ENCODE peak calls at places on chromosomes 3 and 15, in ten cellular contexts. A is stromal cell of bone marrow; T is T-helper 9 cell; S is kidney tubule cell; W is iris pigment epithelial cell; O is stimulated activated CD4-positive, alpha-beta T cell treated with anti-CD3 and anti-CD28 coated beads, TNF-alpha, amount 100 ng/mL, for 24 hours; I is foreskin fibroblast; N is amygdala; C is heart left ventricle; U is GM03348. G is an unnamed sample.

GRCh38 chr3:11077466-11077865 is 76.8 kb upstream of the HRH1 start:
- DNase-seq in A (peak), U (peak), T (no peak), C (no peak), N (no peak), I (peak), O (no peak), S (peak), W (peak), G (peak)

GRCh38 chr3:34421762-34422161 is 623.3 kb downstream of the PDCD6IP start:
- DNase-seq in S (no peak), N (no peak), O (no peak), I (no peak), C (no peak), T (no peak), U (no peak), A (no peak), W (no peak), G (no peak)

GRCh38 chr15:28956491-28956890 is 70.7 kb downstream of the APBA2 start:
- DNase-seq in C (no peak), A (no peak), N (no peak), S (no peak), T (no peak), U (no peak), W (no peak), I (no peak), O (no peak), G (no peak)

GRCh38 chr15:44535509-44536297 is 1.2 kb upstream of the EIF3J start:
- DNase-seq in U (peak), O (no peak), W (no peak), S (peak), T (peak), I (peak), A (no peak), C (no peak), N (no peak), G (no peak)

GRCh38 chr3:129353589-129353941 is 74.9 kb downstream of the EFCAB12 start:
- DNase-seq in W (no peak), C (no peak), T (no peak), O (no peak), S (no peak), N (no peak), U (no peak), I (no peak), A (no peak), G (no peak)

GRCh38 chr3:14405886-14406238 is 3.5 kb downstream of the SLC6A6 start:
- DNase-seq in C (no peak), N (no peak), U (no peak), S (peak), T (no peak), O (no peak), I (no peak), A (no peak), W (no peak), G (no peak)

GRCh38 chr15:37771462-37771861 is 163.0 kb upstream of the TMCO5A start:
- DNase-seq in A (no peak), C (no peak), W (peak), U (no peak), I (peak), S (peak), T (no peak), N (no peak), O (no peak), G (no peak)

GRCh38 chr3:107674371-107674770 is 151.6 kb downstream of the BBX start:
- DNase-seq in W (no peak), S (peak), T (no peak), I (no peak), A (peak), N (peak), C (no peak), O (no peak), U (no peak), G (no peak)

GRCh38 chr3:29247088-29247745 is 33.7 kb upstream of the RBMS3 start:
- DNase-seq in A (no peak), C (no peak), U (no peak), N (no peak), O (no peak), I (no peak), W (no peak), T (no peak), S (no peak), G (no peak)

GRCh38 chr3:11907667-11908660 is 61.3 kb upstream of the TAMM41 start:
- DNase-seq in C (no peak), W (peak), S (peak), A (peak), T (no peak), N (peak), O (no peak), I (peak), U (no peak), G (no peak)

GRCh38 chr15:93520206-93520605 is 431.2 kb upstream of the RGMA start:
- DNase-seq in O (no peak), U (no peak), N (no peak), A (no peak), I (no peak), T (no peak), S (no peak), W (no peak), C (no peak), G (no peak)

GRCh38 chr3:43373588-43373935 is 87.2 kb downstream of the SNRK start:
- DNase-seq in A (no peak), W (peak), O (no peak), S (peak), C (no peak), N (no peak), I (no peak), U (no peak), T (no peak), G (no peak)

GRCh38 chr3:40237159-40237558 is 72.3 kb upstream of the EIF1B start:
- DNase-seq in U (no peak), S (no peak), C (no peak), A (no peak), W (no peak), O (no peak), I (no peak), N (no peak), T (no peak), G (no peak)

GRCh38 chr3:126911162-126912026 is 71.5 kb upstream of the PLXNA1 start:
- DNase-seq in O (peak), U (peak), C (peak), A (peak), T (peak), S (peak), N (peak), I (peak), W (peak), G (peak)

G was measured in fibroblast of the conjunctiva.